ENCODE peak calls at places on chromosome 22, in five cellular contexts. V is sigmoid colon, A is A673, W is GM12878, T is foreskin fibroblast. C is an unnamed sample.

GRCh38 chr22:24400037-24400725 is 27.2 kb upstream of the ADORA2A start:
- DNase-seq in T (no peak), V (no peak), A (no peak), W (peak; percentile 33), C (no peak)

GRCh38 chr22:37887610-37888378 is 18.3 kb upstream of the MICALL1 start:
- DNase-seq in T (peak; percentile 26), A (peak; percentile 64), V (peak; percentile 91), W (no peak), C (peak; percentile 94)

GRCh38 chr22:24944224-24944937 is 2.1 kb downstream of the LHFPL7 start:
- DNase-seq in A (no peak), V (no peak), W (no peak), T (no peak), C (no peak)

GRCh38 chr22:50308597-50308935 is 1.1 kb upstream of the PLXNB2 start:
- DNase-seq in W (no peak), V (peak; percentile 92), T (peak; percentile 78), A (no peak), C (peak; percentile 88)

GRCh38 chr22:24393012-24393559 is 34.3 kb upstream of the ADORA2A start:
- DNase-seq in W (no peak), V (no peak), T (no peak), A (no peak), C (no peak)

GRCh38 chr22:46556775-46557174 is 19.4 kb upstream of the CELSR1 start:
- DNase-seq in V (no peak), W (no peak), A (no peak), T (no peak), C (no peak)

GRCh38 chr22:25282346-25282670 is 62.9 kb downstream of the CRYBB2 start:
- DNase-seq in W (no peak), A (no peak), V (no peak), T (no peak), C (no peak)

GRCh38 chr22:50326959-50327710 is at the start of gene DENND6B:
- DNase-seq in W (no peak), T (peak; percentile 77), A (peak; percentile 88), V (peak; percentile 88), C (peak; percentile 74)

GRCh38 chr22:24341657-24342056 is 71.0 kb downstream of the SPECC1L start:
- DNase-seq in W (no peak), T (no peak), V (no peak), A (no peak), C (no peak)

GRCh38 chr22:25827415-25827814 is 85.4 kb downstream of the MYO18B start:
- DNase-seq in W (no peak), A (no peak), T (no peak), V (no peak), C (no peak)

GRCh38 chr22:47448231-47449035 is 686.0 kb downstream of the TBC1D22A start:
- DNase-seq in V (no peak), A (no peak), T (no peak), W (no peak), C (no peak)

GRCh38 chr22:23102776-23103175 is 32.5 kb downstream of the GNAZ start:
- DNase-seq in A (peak; percentile 31), T (no peak), V (no peak), W (no peak), C (no peak)

GRCh38 chr22:31537019-31537535 is 40.7 kb downstream of the SFI1 start:
- DNase-seq in V (peak; percentile 1), A (no peak), W (peak; percentile 79), T (no peak), C (no peak)

GRCh38 chr22:22960307-22960706 is 72.7 kb downstream of the IGLL5 start:
- DNase-seq in A (no peak), V (no peak), W (no peak), T (no peak), C (no peak)

GRCh38 chr22:37559901-37560681 is at the start of gene CDC42EP1:
- DNase-seq in T (peak; percentile 61), W (no peak), V (peak; percentile 84), A (no peak), C (peak; percentile 64)

GRCh38 chr22:35334010-35334409 is 34.3 kb downstream of the TOM1 start:
- DNase-seq in W (no peak), V (no peak), T (no peak), A (no peak), C (no peak)

GRCh38 chr22:30934053-30934452 is 34.5 kb downstream of the MORC2 start:
- DNase-seq in V (no peak), A (no peak), T (no peak), W (no peak), C (no peak)

GRCh38 chr22:42697542-42698013 is 23.1 kb downstream of the A4GALT start:
- DNase-seq in W (no peak), V (peak; percentile 97), A (no peak), T (peak; percentile 91), C (peak; percentile 75)

GRCh38 chr22:42343551-42344081 is 73.2 kb upstream of the TCF20 start:
- DNase-seq in V (no peak), T (no peak), A (peak; percentile 62), W (no peak), C (no peak)

GRCh38 chr22:30890689-30891442 is 77.7 kb downstream of the MORC2 start:
- DNase-seq in W (no peak), V (peak; percentile 62), A (peak; percentile 15), T (no peak), C (peak; percentile 19)

GRCh38 chr22:23689414-23689813 is 1.4 kb upstream of the RGL4 start:
- DNase-seq in A (no peak), W (no peak), T (no peak), V (no peak), C (no peak)

GRCh38 chr22:23215294-23216204 is 35.2 kb downstream of the BCR start:
- DNase-seq in A (peak; percentile 27), W (no peak), T (peak; percentile 46), V (no peak), C (peak; percentile 39)

GRCh38 chr22:19448076-19448607 is 631 bp upstream of the C22orf39 start:
- DNase-seq in A (peak; percentile 73), W (no peak), V (peak; percentile 72), T (peak; percentile 58), C (peak; percentile 55)

GRCh38 chr22:49812838-49813237 is 14.8 kb downstream of the BRD1 start:
- DNase-seq in T (peak; percentile 46), A (no peak), W (no peak), V (peak; percentile 56), C (peak; percentile 26)

GRCh38 chr22:42621505-42622002 is 6.9 kb upstream of the POLDIP3 start:
- DNase-seq in V (no peak), A (peak; percentile 64), T (peak; percentile 74), W (no peak), C (peak; percentile 80)

GRCh38 chr22:29569011-29569678 is 11.8 kb downstream of the NIPSNAP1 start:
- DNase-seq in T (no peak), W (no peak), V (no peak), A (no peak), C (no peak)

GRCh38 chr22:31229402-31230140 is 17.5 kb downstream of the LIMK2 start:
- DNase-seq in W (no peak), A (peak; percentile 39), V (peak; percentile 84), T (no peak), C (peak; percentile 55)

GRCh38 chr22:17430298-17430900 is 61.1 kb downstream of the CECR2 start:
- DNase-seq in V (peak; percentile 75), T (no peak), W (no peak), A (no peak), C (no peak)

GRCh38 chr22:46583571-46583970 is 36.6 kb upstream of the GRAMD4 start:
- DNase-seq in A (no peak), W (no peak), V (peak; percentile 46), T (no peak), C (no peak)

GRCh38 chr22:47401976-47402770 is 639.7 kb downstream of the TBC1D22A start:
- DNase-seq in A (no peak), W (no peak), V (no peak), T (peak; percentile 9), C (peak; percentile 22)

GRCh38 chr22:26334232-26334631 is 94.8 kb upstream of the ASPHD2 start:
- DNase-seq in A (no peak), T (no peak), V (no peak), W (no peak), C (no peak)

GRCh38 chr22:25736378-25737011 is 5.5 kb upstream of the MYO18B start:
- DNase-seq in W (no peak), V (no peak), T (no peak), A (no peak), C (no peak)

GRCh38 chr22:25497269-25497668 is 67.2 kb upstream of the GRK3 start:
- DNase-seq in V (no peak), A (no peak), T (peak; percentile 25), W (no peak), C (peak; percentile 5)

DNA sequence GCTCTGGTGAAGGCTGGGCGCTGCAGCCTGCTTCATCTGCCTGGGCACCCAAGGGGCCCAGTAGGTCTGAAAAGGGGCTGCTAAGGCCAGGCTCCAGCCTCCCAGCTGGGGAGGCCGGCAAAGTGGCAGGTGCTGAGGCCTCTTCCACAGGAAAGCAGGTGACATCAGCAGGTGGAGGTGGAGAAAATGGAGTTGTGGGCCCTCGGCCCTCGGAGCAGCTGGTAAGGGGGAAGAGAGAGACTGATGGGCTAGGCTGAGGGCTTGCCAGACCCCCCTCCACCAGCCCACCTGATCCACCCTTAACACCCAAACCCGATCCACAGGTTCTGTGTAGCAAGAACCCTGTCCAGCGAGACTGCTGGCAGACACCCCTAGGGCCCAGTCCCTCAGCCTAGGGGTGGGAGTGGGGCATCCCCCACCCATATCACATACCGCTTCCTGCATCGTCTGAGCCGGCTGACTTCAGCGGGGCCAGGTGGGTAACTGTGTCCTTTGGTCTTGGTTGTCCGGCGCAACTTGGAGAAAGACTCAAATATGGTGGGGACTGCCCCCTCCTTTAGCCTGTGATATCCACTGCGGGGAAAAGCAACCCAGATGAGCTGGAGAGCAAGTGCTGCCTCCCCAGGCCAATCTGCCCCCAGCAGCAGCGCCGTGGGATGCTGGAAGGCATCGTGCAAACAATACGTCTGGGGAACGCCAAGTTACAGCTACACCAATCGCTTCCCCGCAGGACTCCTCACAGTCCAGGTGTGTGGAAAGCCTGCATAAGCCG is 1.5 kb downstream of the THAP7 start:
- DNase-seq in A (no peak), T (peak; percentile 13), V (no peak), W (no peak), C (no peak)
- H3K4me3 ChIP-seq in A (peak overlapping the region; percentile 85), T (peak overlapping the region; percentile 91), V (peak overlapping the region; percentile 92), W (peak overlapping the region; percentile 80), C (peak overlapping the region; percentile 91)

GRCh38 chr22:36445158-36445668 is 36.2 kb downstream of the TXN2 start:
- DNase-seq in A (peak; percentile 48), W (no peak), V (peak; percentile 90), T (peak; percentile 84), C (peak; percentile 89)
- H3K4me3 ChIP-seq in A (no peak overlapping the region), W (no peak overlapping the region), V (no peak overlapping the region), T (no peak overlapping the region), C (no peak overlapping the region)

DNA sequence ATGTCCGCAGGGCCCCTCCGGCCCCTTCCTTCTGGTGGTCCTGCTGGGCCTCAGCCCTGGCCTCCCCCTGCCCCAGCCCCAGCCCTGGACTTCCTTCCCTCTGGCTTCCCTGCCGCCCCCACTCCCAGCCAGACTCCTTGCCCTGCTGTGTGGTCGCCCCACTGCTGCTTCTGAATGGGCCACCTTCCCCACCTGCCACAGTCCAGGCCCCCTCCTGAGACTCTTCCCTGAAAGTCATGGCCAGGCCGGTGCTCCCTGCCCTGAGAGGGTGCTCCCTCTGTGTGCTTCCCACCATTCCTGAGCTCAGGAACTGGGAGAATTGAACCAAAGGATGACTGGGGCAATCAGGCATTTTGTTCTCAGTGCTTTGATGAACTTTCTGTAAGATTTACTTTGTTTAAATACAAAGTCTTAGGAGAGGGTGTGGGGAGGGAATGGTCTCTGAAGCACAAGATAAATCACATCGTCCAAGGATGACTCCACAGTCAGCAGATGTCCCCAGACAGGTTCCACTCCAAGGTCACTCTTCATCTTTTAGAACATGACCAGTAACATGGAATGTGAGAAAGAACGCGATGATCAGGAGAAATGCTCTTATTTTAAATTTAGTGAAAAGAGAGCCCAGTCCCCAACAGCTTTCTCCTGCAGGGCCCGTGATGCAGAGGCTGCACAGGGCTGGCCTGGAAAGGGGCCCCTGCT is 774 bp downstream of the APOBEC3D start:
- DNase-seq in V (no peak), W (no peak), A (no peak), T (no peak), C (no peak)
- H3K4me3 ChIP-seq in V (peak overlapping the region; percentile 43), W (peak overlapping the region; percentile 88), A (peak overlapping the region; percentile 34), T (peak overlapping the region; percentile 44), C (peak overlapping the region; percentile 58)

GRCh38 chr22:43861529-43861928 is 784 bp downstream of the SULT4A1 start:
- DNase-seq in V (peak; percentile 39), W (no peak), T (no peak), A (no peak), C (no peak)
- H3K4me3 ChIP-seq in V (no peak overlapping the region), W (no peak overlapping the region), T (no peak overlapping the region), A (no peak overlapping the region), C (no peak overlapping the region)